ENCODE peak calls at places on chromosomes 11 and 22, in seven cellular contexts. X is activated T-helper 1 cell treated with Interleukin-2 at 50 U/mL for 16 hours; G is brain microvascular endothelial cell; P is LoVo; R is stimulated activated CD8-positive, alpha-beta memory T cell treated with anti-CD3 and anti-CD28 coated beads, Interleukin-4, amount 100 ng/mL, for 1 hour; J is epithelial cell of esophagus; Q is T-helper 1 cell. T is an unnamed sample.
A peak's percentile ranks its signal among the peaks of the same experiment; 100 is the strongest.

GRCh38 chr11:22976146-22976545 is 115.9 kb upstream of the CCDC179 start:
- DNase-seq in G (peak; percentile 95), X (no peak), P (no peak), R (no peak), J (peak; percentile 91), Q (no peak), T (peak; percentile 42)

GRCh38 chr11:124807660-124808270 is 7.6 kb upstream of the MSANTD2 start:
- DNase-seq in Q (no peak), J (no peak), P (no peak), X (no peak), R (no peak), G (no peak), T (no peak)

GRCh38 chr22:50731811-50732624 is 6.0 kb upstream of the ACR start:
- DNase-seq in P (peak; percentile 56), J (peak; percentile 66), G (peak; percentile 9), Q (peak; percentile 54), X (peak; percentile 46), R (peak; percentile 29), T (peak; percentile 40)

GRCh38 chr11:61125310-61125684 is 23.0 kb downstream of the CD5 start:
- DNase-seq in Q (no peak), G (no peak), R (no peak), J (no peak), P (no peak), X (no peak), T (no peak)

GRCh38 chr22:46833228-46833627 is 70.8 kb downstream of the TBC1D22A start:
- DNase-seq in X (no peak), G (peak; percentile 23), Q (no peak), P (no peak), J (peak; percentile 64), R (no peak), T (no peak)

GRCh38 chr11:69449320-69450063 is 32.0 kb upstream of the LINC01488 start:
- DNase-seq in G (peak; percentile 59), P (no peak), X (no peak), R (no peak), J (no peak), Q (no peak), T (no peak)

GRCh38 chr11:69636512-69636866 is 4.5 kb upstream of the CCND1 start:
- DNase-seq in G (peak; percentile 89), X (no peak), R (no peak), Q (no peak), J (peak; percentile 79), P (peak; percentile 82), T (no peak)

GRCh38 chr11:102572537-102573220 is 42.1 kb upstream of the MMP7 start:
- DNase-seq in Q (no peak), R (no peak), X (no peak), P (no peak), G (no peak), J (peak; percentile 11), T (no peak)

GRCh38 chr11:68303982-68304780 is 8.2 kb upstream of the LRP5 start:
- DNase-seq in G (no peak), J (no peak), X (no peak), P (no peak), R (no peak), Q (no peak), T (no peak)

GRCh38 chr11:64875369-64876225 is 2.8 kb downstream of the EHD1 start:
- DNase-seq in Q (no peak), R (no peak), J (peak; percentile 48), X (no peak), G (no peak), P (no peak), T (no peak)

GRCh38 chr11:126654886-126655806 is 299.7 kb downstream of the ST3GAL4 start:
- DNase-seq in R (no peak), G (no peak), Q (no peak), J (no peak), X (no peak), P (no peak), T (no peak)

GRCh38 chr11:82858556-82859091 is 41.6 kb downstream of the PRCP start:
- DNase-seq in X (no peak), G (peak; percentile 54), Q (no peak), P (no peak), J (peak; percentile 26), R (no peak), T (peak; percentile 84)

GRCh38 chr11:75400110-75400865 is 970 bp downstream of the RPS3 start:
- DNase-seq in X (no peak), Q (no peak), R (no peak), G (no peak), P (no peak), J (peak; percentile 24), T (no peak)